ENCODE peak calls at places on chromosomes 5 and 9, in four cellular contexts. P, C, H and M are unnamed samples.

GRCh38 chr5:63563008-63563917 is 399.0 kb downstream of the HTR1A start:
- DNase-seq in P (no peak), C (no peak), H (no peak), M (no peak)

GRCh38 chr5:158313027-158313738 is 454.2 kb upstream of the CLINT1 start:
- DNase-seq in P (no peak), C (no peak), H (no peak), M (no peak)

GRCh38 chr9:136059851-136060670 is 35.0 kb downstream of the NACC2 start:
- DNase-seq in H (no peak), C (peak; percentile 62), P (no peak), M (peak; percentile 78)

GRCh38 chr9:90141723-90142122 is 500.9 kb downstream of the DIRAS2 start:
- DNase-seq in C (peak; percentile 29), H (no peak), P (no peak), M (peak; percentile 35)

GRCh38 chr9:134942011-134942410 is 24.3 kb upstream of the FCN1 start:
- DNase-seq in P (no peak), H (no peak), C (no peak), M (no peak)

GRCh38 chr5:139900546-139901250 is 105.1 kb downstream of the PSD2 start:
- DNase-seq in P (no peak), H (no peak), C (no peak), M (no peak)

GRCh38 chr5:35303152-35303551 is 72.9 kb upstream of the PRLR start:
- DNase-seq in C (no peak), P (no peak), H (no peak), M (no peak)

GRCh38 chr5:69368458-69369368 is 607 bp downstream of the AK6 start:
- DNase-seq in P (peak; percentile 11), H (no peak), C (peak; percentile 54), M (peak; percentile 69)

GRCh38 chr9:131330814-131331600 is 41.5 kb downstream of the PLPP7 start:
- DNase-seq in P (peak; percentile 63), H (peak; percentile 80), C (no peak), M (no peak)

GRCh38 chr9:131739192-131739961 is 499 bp downstream of the RAPGEF1 start:
- DNase-seq in P (peak; percentile 14), C (no peak), H (peak; percentile 71), M (no peak)

GRCh38 chr5:159913481-159913880 is 2.8 kb upstream of the ADRA1B start:
- DNase-seq in P (no peak), H (no peak), C (peak; percentile 42), M (peak; percentile 38)

GRCh38 chr9:102164247-102164646 is 425.8 kb upstream of the GRIN3A start:
- DNase-seq in C (no peak), P (no peak), H (no peak), M (no peak)

GRCh38 chr9:120436937-120437592 is 142.9 kb downstream of the CDK5RAP2 start:
- DNase-seq in C (no peak), H (no peak), P (no peak), M (no peak)

GRCh38 chr5:103476776-103477175 is 85.8 kb downstream of the NUDT12 start:
- DNase-seq in H (no peak), C (no peak), P (no peak), M (no peak)

GRCh38 chr5:131677115-131677514 is 42.1 kb upstream of the RAPGEF6 start:
- DNase-seq in P (no peak), C (no peak), H (no peak), M (no peak)

GRCh38 chr5:131672791-131673190 is 37.8 kb upstream of the RAPGEF6 start:
- DNase-seq in P (no peak), H (no peak), C (no peak), M (no peak)

GRCh38 chr5:131671409-131671808 is 36.4 kb upstream of the RAPGEF6 start:
- DNase-seq in P (no peak), C (no peak), H (no peak), M (peak; percentile 59)

GRCh38 chr5:131671994-131672655 is 37.1 kb upstream of the RAPGEF6 start:
- DNase-seq in C (peak; percentile 95), H (no peak), P (peak; percentile 2), M (peak; percentile 90)
- H2AFZ ChIP-seq in C (no peak overlapping the region), H (no peak overlapping the region), P (no peak overlapping the region), M (no peak overlapping the region)

GRCh38 chr5:142319560-142320426 is 5.0 kb downstream of the SPRY4 start:
- DNase-seq in P (peak; percentile 84), H (no peak), C (no peak), M (peak; percentile 77)
- H2BK5ac ChIP-seq in P (no peak overlapping the region), H (no peak overlapping the region), C (peak overlapping the region; percentile 50), M (no peak overlapping the region)

GRCh38 chr9:109793196-109793595 is 13.2 kb downstream of the PALM2AKAP2 start:
- DNase-seq in C (peak; percentile 94), P (no peak), H (no peak), M (peak; percentile 98)

GRCh38 chr9:109793921-109794320 is 13.9 kb downstream of the PALM2AKAP2 start:
- DNase-seq in P (no peak), C (no peak), H (no peak), M (peak; percentile 55)

GRCh38 chr9:109789582-109790360 is 9.8 kb downstream of the PALM2AKAP2 start:
- DNase-seq in C (no peak), H (no peak), P (no peak), M (no peak)

GRCh38 chr9:109791003-109791677 is 11.1 kb downstream of the PALM2AKAP2 start:
- DNase-seq in C (no peak), P (no peak), H (no peak), M (no peak)

GRCh38 chr9:109791747-109792146 is 11.7 kb downstream of the PALM2AKAP2 start:
- DNase-seq in C (no peak), P (no peak), H (no peak), M (no peak)
- H2BK120ac ChIP-seq in C (no peak overlapping the region), P (no peak overlapping the region), H (no peak overlapping the region), M (no peak overlapping the region)

GRCh38 chr5:98402130-98402529 is 371.3 kb upstream of the RGMB start:
- DNase-seq in C (no peak), P (no peak), H (no peak), M (no peak)

GRCh38 chr5:98401645-98402044 is 371.8 kb upstream of the RGMB start:
- DNase-seq in C (peak; percentile 31), H (no peak), P (no peak), M (no peak)

GRCh38 chr5:98398465-98398864 is 375.0 kb upstream of the RGMB start:
- DNase-seq in C (no peak), P (no peak), H (no peak), M (no peak)

GRCh38 chr5:98403131-98403530 is 370.3 kb upstream of the RGMB start:
- DNase-seq in C (no peak), P (no peak), H (no peak), M (no peak)
- H2AFZ ChIP-seq in C (no peak overlapping the region), P (no peak overlapping the region), H (no peak overlapping the region), M (no peak overlapping the region)

DNA sequence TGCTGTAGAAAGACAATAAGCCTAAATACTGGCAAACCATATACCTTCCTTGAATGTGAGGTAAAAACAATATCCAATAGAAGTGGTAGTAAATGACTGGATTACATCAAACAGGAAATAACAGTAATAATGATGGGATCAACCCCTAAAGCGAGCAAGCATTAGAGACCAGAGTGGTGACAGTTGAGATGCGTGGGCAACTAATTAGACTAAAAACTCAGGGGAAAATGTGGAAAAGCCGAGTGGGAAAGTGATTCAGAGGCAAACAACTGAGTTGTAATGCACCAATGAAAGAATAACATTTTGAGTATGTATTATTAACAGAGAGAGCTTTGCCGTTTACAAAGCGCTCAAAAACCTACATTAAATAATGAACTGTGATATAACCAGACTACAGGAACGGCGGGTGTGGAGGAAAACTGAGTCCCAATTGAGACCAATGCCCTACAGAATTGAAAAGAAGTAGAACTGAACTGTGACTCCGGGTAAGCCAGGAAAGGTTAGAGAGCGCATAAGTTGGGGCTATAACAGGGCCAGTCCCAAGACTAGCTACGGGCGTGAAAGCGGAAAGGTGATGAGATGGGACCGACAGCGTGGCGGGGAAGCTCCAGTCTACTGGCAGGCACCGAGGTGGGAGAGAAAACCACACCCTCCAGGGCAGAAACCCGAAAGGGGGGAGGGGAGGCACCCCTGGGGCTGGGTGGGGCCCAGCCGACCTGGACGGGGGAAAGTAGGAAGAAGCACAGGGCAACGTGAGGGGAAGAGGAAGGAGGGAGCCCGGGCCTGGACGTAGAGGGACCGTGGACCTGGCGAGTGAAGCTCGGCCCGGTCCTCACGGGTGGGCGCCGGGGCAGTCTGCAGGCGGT is 590 bp downstream of the UBAP2 start:
- DNase-seq in C (no peak), H (no peak), P (peak; percentile 17), M (no peak)
- H2BK5ac ChIP-seq in C (peak overlapping the region; percentile 44), H (peak overlapping the region; percentile 99), P (peak overlapping the region; percentile 33), M (peak overlapping the region; percentile 61)

DNA sequence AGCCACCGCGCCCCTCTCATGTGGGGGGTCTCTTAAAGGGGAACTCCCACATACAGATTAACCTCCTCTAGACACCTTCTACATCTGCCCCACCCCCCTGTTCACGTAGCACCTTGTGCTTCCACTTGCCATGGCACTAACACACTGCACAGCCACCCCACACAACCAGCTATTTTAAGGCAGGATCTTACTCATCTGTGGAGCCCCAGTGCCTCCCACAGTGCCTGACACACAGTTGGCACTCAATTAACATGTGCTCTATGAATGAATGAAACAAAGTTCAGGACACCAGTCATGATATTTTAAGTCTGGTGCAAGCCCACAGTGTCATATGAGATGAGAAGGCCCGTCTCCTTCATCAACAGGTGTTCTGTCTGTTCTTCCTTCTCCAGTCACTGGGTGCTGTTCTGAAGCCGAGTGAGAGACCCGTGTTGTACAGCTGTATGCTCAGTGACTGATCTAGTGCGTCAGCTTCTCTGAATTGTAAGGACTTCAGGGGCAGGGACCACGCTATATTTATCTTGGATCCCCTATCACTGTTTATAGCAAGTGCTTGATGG is 149.1 kb downstream of the TLE1 start:
- DNase-seq in H (no peak), C (no peak), P (no peak), M (no peak)
- H2BK120ac ChIP-seq in H (no peak overlapping the region), C (no peak overlapping the region), P (no peak overlapping the region), M (no peak overlapping the region)